ENCODE peak calls at places on chromosomes 12 and 14, in six cellular contexts. One of them, this sample, is unnamed.

GRCh38 chr14:68506021-68506644 is 286.7 kb downstream of the ZFP36L1 start:
- DNase-seq in lower leg skin: peak
- DNase-seq in tibial artery: no peak
- DNase-seq in GM12864: no peak
- DNase-seq in body of pancreas: no peak
- DNase-seq in H1: no peak
- DNase-seq in this sample: peak

GRCh38 chr12:124379938-124380754 is 85.3 kb downstream of the RFLNA start:
- DNase-seq in lower leg skin: peak
- DNase-seq in tibial artery: peak
- DNase-seq in GM12864: no peak
- DNase-seq in body of pancreas: peak
- DNase-seq in H1: no peak
- DNase-seq in this sample: peak

GRCh38 chr14:21874167-21874566 is 200.5 kb upstream of the OR4E1 start:
- DNase-seq in lower leg skin: no peak
- DNase-seq in tibial artery: no peak
- DNase-seq in GM12864: no peak
- DNase-seq in body of pancreas: no peak
- DNase-seq in H1: no peak
- DNase-seq in this sample: no peak

GRCh38 chr14:65732112-65732511 is 319.6 kb downstream of the FUT8 start:
- DNase-seq in lower leg skin: no peak
- DNase-seq in tibial artery: no peak
- DNase-seq in GM12864: peak
- DNase-seq in body of pancreas: no peak
- DNase-seq in H1: no peak
- DNase-seq in this sample: peak

GRCh38 chr12:109387425-109388166 is 39.9 kb downstream of the MYO1H start:
- DNase-seq in lower leg skin: peak
- DNase-seq in tibial artery: no peak
- DNase-seq in GM12864: no peak
- DNase-seq in body of pancreas: peak
- DNase-seq in H1: no peak
- DNase-seq in this sample: peak

GRCh38 chr12:94730846-94731245 is 80.5 kb upstream of the TMCC3 start:
- DNase-seq in lower leg skin: no peak
- DNase-seq in tibial artery: no peak
- DNase-seq in GM12864: no peak
- DNase-seq in body of pancreas: no peak
- DNase-seq in H1: no peak
- DNase-seq in this sample: no peak

GRCh38 chr14:99681101-99681831 is 2.8 kb upstream of the CYP46A1 start:
- DNase-seq in lower leg skin: no peak
- DNase-seq in tibial artery: peak
- DNase-seq in GM12864: no peak
- DNase-seq in body of pancreas: no peak
- DNase-seq in H1: no peak
- DNase-seq in this sample: no peak

GRCh38 chr12:91357381-91357780 is 174.8 kb upstream of the DCN start:
- DNase-seq in lower leg skin: no peak
- DNase-seq in tibial artery: no peak
- DNase-seq in GM12864: no peak
- DNase-seq in body of pancreas: no peak
- DNase-seq in H1: no peak
- DNase-seq in this sample: no peak

GRCh38 chr12:53999596-54000104 is 311 bp upstream of the HOXC9 start:
- DNase-seq in lower leg skin: peak
- DNase-seq in tibial artery: peak
- DNase-seq in GM12864: no peak
- DNase-seq in body of pancreas: no peak
- DNase-seq in H1: no peak
- DNase-seq in this sample: no peak

GRCh38 chr12:32322354-32322753 is 77.0 kb upstream of the FGD4 start:
- DNase-seq in lower leg skin: no peak
- DNase-seq in tibial artery: no peak
- DNase-seq in GM12864: no peak
- DNase-seq in body of pancreas: no peak
- DNase-seq in H1: no peak
- DNase-seq in this sample: no peak

GRCh38 chr12:111975161-111975931 is 37.6 kb downstream of the TMEM116 start:
- DNase-seq in lower leg skin: no peak
- DNase-seq in tibial artery: no peak
- DNase-seq in GM12864: no peak
- DNase-seq in body of pancreas: no peak
- DNase-seq in H1: no peak
- DNase-seq in this sample: peak

GRCh38 chr14:49586673-49587460 is 687 bp upstream of the RPS29 start:
- DNase-seq in lower leg skin: peak
- DNase-seq in tibial artery: no peak
- DNase-seq in GM12864: no peak
- DNase-seq in body of pancreas: no peak
- DNase-seq in H1: no peak
- DNase-seq in this sample: peak

GRCh38 chr12:63877693-63878092 is 33.2 kb downstream of the SRGAP1 start:
- DNase-seq in lower leg skin: no peak
- DNase-seq in tibial artery: no peak
- DNase-seq in GM12864: no peak
- DNase-seq in body of pancreas: no peak
- DNase-seq in H1: no peak
- DNase-seq in this sample: no peak

GRCh38 chr14:96109956-96110355 is 70.8 kb downstream of the C14orf132 start:
- DNase-seq in lower leg skin: peak
- DNase-seq in tibial artery: no peak
- DNase-seq in GM12864: no peak
- DNase-seq in body of pancreas: no peak
- DNase-seq in H1: no peak
- DNase-seq in this sample: no peak

GRCh38 chr12:25806271-25806670 is 152.2 kb upstream of the RASSF8 start:
- DNase-seq in lower leg skin: no peak
- DNase-seq in tibial artery: no peak
- DNase-seq in GM12864: no peak
- DNase-seq in body of pancreas: no peak
- DNase-seq in H1: no peak
- DNase-seq in this sample: peak

GRCh38 chr14:40122978-40123648 is 690.9 kb upstream of the FBXO33 start:
- DNase-seq in lower leg skin: no peak
- DNase-seq in tibial artery: no peak
- DNase-seq in GM12864: no peak
- DNase-seq in body of pancreas: no peak
- DNase-seq in H1: no peak
- DNase-seq in this sample: peak

GRCh38 chr12:82805812-82806497 is 119.2 kb downstream of the TMTC2 start:
- DNase-seq in lower leg skin: no peak
- DNase-seq in tibial artery: no peak
- DNase-seq in GM12864: no peak
- DNase-seq in body of pancreas: no peak
- DNase-seq in H1: no peak
- DNase-seq in this sample: peak

GRCh38 chr12:78864483-78865296 is at the start of gene SYT1:
- DNase-seq in lower leg skin: peak
- DNase-seq in tibial artery: no peak
- DNase-seq in GM12864: no peak
- DNase-seq in body of pancreas: peak
- DNase-seq in H1: no peak
- DNase-seq in this sample: peak

GRCh38 chr12:87982208-87982607 is 47.0 kb downstream of the C12orf50 start:
- DNase-seq in lower leg skin: no peak
- DNase-seq in tibial artery: no peak
- DNase-seq in GM12864: no peak
- DNase-seq in body of pancreas: no peak
- DNase-seq in H1: no peak
- DNase-seq in this sample: peak

GRCh38 chr12:20455001-20455706 is 86.8 kb downstream of the PDE3A start:
- DNase-seq in lower leg skin: no peak
- DNase-seq in tibial artery: no peak
- DNase-seq in GM12864: no peak
- DNase-seq in body of pancreas: no peak
- DNase-seq in H1: no peak
- DNase-seq in this sample: no peak

GRCh38 chr12:130649646-130650045 is 66.5 kb downstream of the RIMBP2 start:
- DNase-seq in lower leg skin: no peak
- DNase-seq in tibial artery: no peak
- DNase-seq in GM12864: no peak
- DNase-seq in body of pancreas: no peak
- DNase-seq in H1: no peak
- DNase-seq in this sample: no peak
- H3K4me3 ChIP-seq in lower leg skin: no peak
- H3K4me3 ChIP-seq in tibial artery: no peak
- H3K4me3 ChIP-seq in GM12864: no peak
- H3K4me3 ChIP-seq in body of pancreas: no peak
- H3K4me3 ChIP-seq in H1: no peak
- H3K4me3 ChIP-seq in this sample: no peak

DNA sequence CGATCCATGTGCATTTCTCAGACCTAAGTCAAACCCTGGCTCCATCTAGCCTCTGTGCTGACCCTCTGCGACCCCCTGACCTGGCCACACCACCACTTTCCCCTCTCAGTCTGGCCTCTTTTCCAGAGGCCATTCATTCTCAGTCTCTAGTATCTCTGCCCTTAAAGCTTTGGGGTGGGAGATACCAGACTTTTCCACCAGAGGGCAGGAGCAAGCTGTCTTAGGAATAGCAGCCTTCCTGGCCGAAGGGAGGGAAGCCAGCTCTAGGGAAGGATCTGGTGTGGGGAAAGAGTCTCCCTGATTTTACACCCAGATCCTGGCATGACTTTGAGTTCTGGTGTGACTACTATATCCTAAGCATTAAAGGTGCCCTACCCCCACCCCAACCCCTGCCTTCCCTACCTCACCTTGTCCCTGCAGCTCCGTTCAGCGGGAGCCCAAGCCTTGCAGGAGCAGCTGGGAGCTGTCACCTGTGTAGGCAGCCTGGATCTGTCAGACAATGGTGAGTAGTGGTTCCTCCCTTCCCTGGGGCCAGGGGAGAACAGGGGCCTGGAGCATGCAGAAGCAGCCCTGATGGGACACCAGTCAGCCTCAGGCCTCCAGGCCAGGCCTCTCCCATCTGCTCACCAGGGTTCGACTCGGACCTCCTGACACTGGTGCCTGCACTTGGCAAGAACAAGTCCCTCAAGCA is 6.6 kb downstream of the CARMIL3 start:
- DNase-seq in lower leg skin: no peak
- DNase-seq in tibial artery: peak
- DNase-seq in GM12864: no peak
- DNase-seq in body of pancreas: peak
- DNase-seq in H1: no peak
- DNase-seq in this sample: peak
- TF ChIP-seq CTCF in lower leg skin: no peak
- TF ChIP-seq CTCF in tibial artery: peak
- TF ChIP-seq CTCF in GM12864: peak
- TF ChIP-seq CTCF in body of pancreas: peak
- TF ChIP-seq CTCF in H1: peak
- TF ChIP-seq CTCF in this sample: peak

GRCh38 chr14:44607701-44608100 is 100.6 kb upstream of the FSCB start:
- DNase-seq in lower leg skin: no peak
- DNase-seq in tibial artery: no peak
- DNase-seq in GM12864: no peak
- DNase-seq in body of pancreas: no peak
- DNase-seq in H1: no peak
- DNase-seq in this sample: no peak

GRCh38 chr14:44616204-44616603 is 109.1 kb upstream of the FSCB start:
- DNase-seq in lower leg skin: no peak
- DNase-seq in tibial artery: no peak
- DNase-seq in GM12864: no peak
- DNase-seq in body of pancreas: no peak
- DNase-seq in H1: no peak
- DNase-seq in this sample: no peak

GRCh38 chr14:44612002-44612401 is 104.9 kb upstream of the FSCB start:
- DNase-seq in lower leg skin: no peak
- DNase-seq in tibial artery: no peak
- DNase-seq in GM12864: no peak
- DNase-seq in body of pancreas: no peak
- DNase-seq in H1: no peak
- DNase-seq in this sample: no peak

GRCh38 chr14:44609201-44609600 is 102.1 kb upstream of the FSCB start:
- DNase-seq in lower leg skin: no peak
- DNase-seq in tibial artery: no peak
- DNase-seq in GM12864: no peak
- DNase-seq in body of pancreas: no peak
- DNase-seq in H1: no peak
- DNase-seq in this sample: no peak

DNA sequence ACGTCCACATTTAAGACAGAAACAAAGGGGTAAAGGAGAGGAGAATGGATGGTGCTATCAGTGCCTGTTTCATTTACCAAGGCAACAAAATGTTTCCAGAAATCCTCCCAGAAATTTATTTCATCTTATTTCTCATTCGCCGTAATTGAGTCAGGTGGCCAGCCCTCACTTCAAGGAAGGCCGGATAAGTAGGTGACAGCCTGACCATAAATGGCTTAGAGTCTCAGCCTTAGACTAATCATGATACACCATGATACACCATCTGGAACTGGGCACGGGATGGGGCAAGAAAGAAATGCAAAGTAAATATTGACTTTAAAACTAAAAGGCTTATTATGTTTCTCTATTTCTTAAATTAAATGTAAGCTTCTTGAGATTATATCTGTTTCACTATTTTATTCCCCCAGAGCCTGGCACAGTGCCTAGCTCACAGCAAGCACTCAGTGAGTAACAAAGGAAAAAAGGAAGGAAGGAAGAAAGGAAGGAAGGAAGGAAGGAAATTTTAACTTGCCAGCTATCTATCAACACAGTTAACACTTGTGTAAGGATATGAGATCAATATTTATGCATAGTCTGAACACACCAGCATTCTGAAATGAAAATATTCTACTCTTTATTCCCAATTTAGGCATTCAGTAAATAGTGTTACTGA is 106.1 kb upstream of the FSCB start:
- DNase-seq in lower leg skin: no peak
- DNase-seq in tibial artery: no peak
- DNase-seq in GM12864: no peak
- DNase-seq in body of pancreas: no peak
- DNase-seq in H1: no peak
- DNase-seq in this sample: no peak
- H3K4me3 ChIP-seq in lower leg skin: no peak
- H3K4me3 ChIP-seq in tibial artery: no peak
- H3K4me3 ChIP-seq in GM12864: no peak
- H3K4me3 ChIP-seq in body of pancreas: no peak
- H3K4me3 ChIP-seq in H1: no peak
- H3K4me3 ChIP-seq in this sample: no peak

GRCh38 chr12:47817272-47818006 is 2.3 kb downstream of the HDAC7 start:
- DNase-seq in lower leg skin: peak
- DNase-seq in tibial artery: no peak
- DNase-seq in GM12864: no peak
- DNase-seq in body of pancreas: no peak
- DNase-seq in H1: no peak
- DNase-seq in this sample: no peak
- TF ChIP-seq CTCF in lower leg skin: no peak
- TF ChIP-seq CTCF in tibial artery: peak
- TF ChIP-seq CTCF in GM12864: no peak
- TF ChIP-seq CTCF in body of pancreas: no peak
- TF ChIP-seq CTCF in H1: no peak
- TF ChIP-seq CTCF in this sample: peak